ENCODE peak calls at places on chromosome 17, in four cellular contexts. D is GM12865, P is lung microvascular endothelial cell, Z is neural progenitor cell. T is an unnamed sample.

GRCh38 chr17:49528966-49529365 is 33.9 kb downstream of the NGFR start:
- DNase-seq in D (no peak), P (no peak), Z (no peak), T (no peak)

GRCh38 chr17:74519951-74520553 is 11.2 kb downstream of the CD300LB start:
- DNase-seq in D (peak; percentile 10), P (no peak), Z (no peak), T (no peak)

GRCh38 chr17:80000136-80000535 is 35.5 kb downstream of the TBC1D16 start:
- DNase-seq in D (no peak), P (no peak), Z (no peak), T (no peak)

GRCh38 chr17:2211661-2212327 is 91.8 kb downstream of the SMG6 start:
- DNase-seq in D (no peak), P (no peak), Z (no peak), T (no peak)

GRCh38 chr17:81577278-81578000 is 25.3 kb upstream of the FAAP100 start:
- DNase-seq in D (no peak), P (no peak), Z (no peak), T (no peak)

GRCh38 chr17:9976283-9977009 is 71.4 kb upstream of the RCVRN start:
- DNase-seq in D (no peak), P (no peak), Z (no peak), T (no peak)

GRCh38 chr17:76270770-76271668 is 5.9 kb downstream of the UBALD2 start:
- DNase-seq in D (peak; percentile 75), P (no peak), Z (no peak), T (no peak)

GRCh38 chr17:72554508-72554907 is 433.7 kb downstream of the SOX9 start:
- DNase-seq in D (no peak), P (no peak), Z (no peak), T (no peak)

GRCh38 chr17:1597861-1598342 is 30.7 kb downstream of the SLC43A2 start:
- DNase-seq in D (no peak), P (no peak), Z (no peak), T (no peak)

GRCh38 chr17:7929158-7930029 is at the start of gene KCNAB3:
- DNase-seq in D (peak; percentile 84), P (no peak), Z (peak; percentile 95), T (no peak)

GRCh38 chr17:8117980-8118768 is at the start of gene ALOXE3:
- DNase-seq in D (no peak), P (peak; percentile 36), Z (peak; percentile 59), T (no peak)

GRCh38 chr17:72361892-72362291 is 241.1 kb downstream of the SOX9 start:
- DNase-seq in D (no peak), P (no peak), Z (no peak), T (no peak)

GRCh38 chr17:72569193-72569946 is 448.6 kb downstream of the SOX9 start:
- DNase-seq in D (no peak), P (no peak), Z (no peak), T (no peak)

GRCh38 chr17:79713391-79713790 is 17.4 kb upstream of the ENPP7 start:
- DNase-seq in D (no peak), P (no peak), Z (no peak), T (no peak)

GRCh38 chr17:55295411-55296170 is 30.8 kb downstream of the HLF start:
- DNase-seq in D (peak; percentile 63), P (peak; percentile 54), Z (peak; percentile 59), T (no peak)

GRCh38 chr17:71269201-71269600 is 851.6 kb upstream of the SOX9 start:
- DNase-seq in D (no peak), P (no peak), Z (no peak), T (no peak)

GRCh38 chr17:73279704-73280103 is 18.0 kb upstream of the CPSF4L start:
- DNase-seq in D (no peak), P (no peak), Z (no peak), T (no peak)

GRCh38 chr17:19978206-19978802 is 676 bp upstream of the AKAP10 start:
- DNase-seq in D (no peak), P (no peak), Z (no peak), T (no peak)

GRCh38 chr17:38868095-38868967 is 1.5 kb upstream of the LASP1 start:
- DNase-seq in D (peak; percentile 84), P (peak; percentile 31), Z (peak; percentile 65), T (no peak)

GRCh38 chr17:70169707-70170597 is 620 bp downstream of the KCNJ2 start:
- DNase-seq in D (no peak), P (peak; percentile 6), Z (no peak), T (no peak)

GRCh38 chr17:683040-683439 is 31.6 kb downstream of the VPS53 start:
- DNase-seq in D (no peak), P (no peak), Z (no peak), T (no peak)

GRCh38 chr17:28147026-28147425 is 104.5 kb downstream of the NLK start:
- DNase-seq in D (no peak), P (peak; percentile 88), Z (no peak), T (no peak)

GRCh38 chr17:14359251-14359939 is 58.5 kb downstream of the HS3ST3B1 start:
- DNase-seq in D (peak; percentile 63), P (no peak), Z (no peak), T (no peak)

GRCh38 chr17:35210741-35211140 is 16.5 kb upstream of the SLC35G3 start:
- DNase-seq in D (no peak), P (no peak), Z (no peak), T (no peak)

GRCh38 chr17:66228887-66229782 is at the start of gene APOH:
- DNase-seq in D (no peak), P (no peak), Z (no peak), T (no peak)

GRCh38 chr17:79990051-79990592 is 45.5 kb downstream of the TBC1D16 start:
- DNase-seq in D (no peak), P (no peak), Z (no peak), T (no peak)

GRCh38 chr17:78129385-78130079 is 977 bp upstream of the TMC6 start:
- DNase-seq in D (no peak), P (no peak), Z (no peak), T (no peak)

GRCh38 chr17:45155483-45155882 is 6.2 kb upstream of the HEXIM2 start:
- DNase-seq in D (no peak), P (no peak), Z (no peak), T (no peak)

GRCh38 chr17:40327244-40327666 is 18.3 kb downstream of the RARA start:
- DNase-seq in D (no peak), P (no peak), Z (no peak), T (no peak)

GRCh38 chr17:50697076-50697475 is 10.6 kb downstream of the ANKRD40 start:
- DNase-seq in D (no peak), P (no peak), Z (no peak), T (no peak)